ENCODE peak calls at places on chromosomes 7 and 10, in five cellular contexts. L is dorsolateral prefrontal cortex; S is lower lobe of right lung; H is CD8-positive, alpha-beta memory T cell; M is BJ. Y is an unnamed sample. For H3K27me3, the result is how much of the 10 kb centered on the place peaks cover.

GRCh38 chr10:63713191-63714144 is 192.3 kb downstream of the REEP3 start:
- DNase-seq in S (no peak), H (no peak), M (no peak), L (no peak), Y (peak)

GRCh38 chr10:30574423-30574796 is 55.1 kb downstream of the LYZL2 start:
- DNase-seq in L (no peak), H (no peak), M (no peak), S (no peak), Y (no peak)

GRCh38 chr10:71517310-71518159 is 120.8 kb downstream of the CDH23 start:
- DNase-seq in L (no peak), S (no peak), H (no peak), M (no peak), Y (no peak)

GRCh38 chr7:39392151-39392550 is 174.1 kb upstream of the YAE1 start:
- DNase-seq in S (no peak), M (no peak), L (no peak), H (no peak), Y (no peak)

GRCh38 chr10:283916-284356 is 148.7 kb downstream of the ZMYND11 start:
- DNase-seq in H (no peak), S (no peak), L (no peak), M (no peak), Y (no peak)

GRCh38 chr7:140165422-140165821 is 11.4 kb downstream of the KDM7A start:
- DNase-seq in M (peak), H (no peak), S (no peak), L (no peak), Y (no peak)

GRCh38 chr7:28647076-28647421 is 234.7 kb downstream of the CREB5 start:
- DNase-seq in H (no peak), M (no peak), L (peak), S (no peak), Y (no peak)

GRCh38 chr7:23893172-23893941 is 183.3 kb downstream of the STK31 start:
- DNase-seq in M (no peak), H (no peak), S (no peak), L (no peak), Y (no peak)

GRCh38 chr7:134546903-134547737 is 1.8 kb upstream of the AKR1B15 start:
- DNase-seq in L (peak), S (peak), M (no peak), H (peak), Y (peak)

GRCh38 chr10:74084955-74085354 is 65.7 kb downstream of the AP3M1 start:
- DNase-seq in L (no peak), H (no peak), M (no peak), S (no peak), Y (no peak)

GRCh38 chr10:125521721-125522680 is 161.0 kb downstream of the TEX36 start:
- DNase-seq in L (no peak), M (no peak), H (no peak), S (no peak), Y (peak)

GRCh38 chr7:41501466-41501865 is 201.4 kb downstream of the INHBA start:
- DNase-seq in S (no peak), L (no peak), H (no peak), M (no peak), Y (no peak)

GRCh38 chr7:70318511-70318910 is 720.2 kb downstream of the AUTS2 start:
- DNase-seq in S (no peak), L (no peak), M (no peak), H (no peak), Y (no peak)

GRCh38 chr10:14240253-14241189 is 90.2 kb downstream of the FRMD4A start:
- DNase-seq in H (no peak), M (no peak), S (no peak), L (no peak), Y (no peak)

GRCh38 chr10:69056536-69057260 is 31.2 kb upstream of the SRGN start:
- DNase-seq in S (peak), M (no peak), L (no peak), H (no peak), Y (no peak)

DNA sequence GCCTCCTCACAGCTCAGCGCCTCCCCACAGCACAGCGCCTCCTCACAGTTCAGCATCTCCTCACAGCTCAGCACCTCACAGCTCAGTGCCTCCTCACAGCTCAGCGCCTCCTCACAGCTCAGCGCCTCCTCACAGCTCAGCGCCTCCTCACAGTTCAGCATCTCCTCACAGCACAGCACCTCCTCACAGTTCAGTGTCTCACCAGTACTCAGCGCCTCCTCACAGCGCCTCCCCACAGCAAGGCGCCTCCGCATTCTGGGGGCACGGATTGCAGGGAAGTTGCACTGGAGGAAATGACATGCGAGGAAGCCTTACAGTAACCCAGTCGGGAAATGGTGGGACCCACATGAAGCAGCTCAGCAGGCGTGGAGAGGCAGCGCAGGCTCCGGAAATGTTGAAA is 271.6 kb downstream of the WDR37 start:
- DNase-seq in M (no peak), H (no peak), L (no peak), S (no peak), Y (no peak)
- H3K27me3 ChIP-seq in M (under half), H (under half), L (under half), S (under half), Y (under half)

GRCh38 chr7:1502845-1503244 is 1.3 kb downstream of the INTS1 start:
- DNase-seq in S (no peak), H (no peak), M (no peak), L (no peak), Y (no peak)
- H3K4me3 ChIP-seq in S (peak), H (peak), M (peak), L (peak), Y (no peak)

DNA sequence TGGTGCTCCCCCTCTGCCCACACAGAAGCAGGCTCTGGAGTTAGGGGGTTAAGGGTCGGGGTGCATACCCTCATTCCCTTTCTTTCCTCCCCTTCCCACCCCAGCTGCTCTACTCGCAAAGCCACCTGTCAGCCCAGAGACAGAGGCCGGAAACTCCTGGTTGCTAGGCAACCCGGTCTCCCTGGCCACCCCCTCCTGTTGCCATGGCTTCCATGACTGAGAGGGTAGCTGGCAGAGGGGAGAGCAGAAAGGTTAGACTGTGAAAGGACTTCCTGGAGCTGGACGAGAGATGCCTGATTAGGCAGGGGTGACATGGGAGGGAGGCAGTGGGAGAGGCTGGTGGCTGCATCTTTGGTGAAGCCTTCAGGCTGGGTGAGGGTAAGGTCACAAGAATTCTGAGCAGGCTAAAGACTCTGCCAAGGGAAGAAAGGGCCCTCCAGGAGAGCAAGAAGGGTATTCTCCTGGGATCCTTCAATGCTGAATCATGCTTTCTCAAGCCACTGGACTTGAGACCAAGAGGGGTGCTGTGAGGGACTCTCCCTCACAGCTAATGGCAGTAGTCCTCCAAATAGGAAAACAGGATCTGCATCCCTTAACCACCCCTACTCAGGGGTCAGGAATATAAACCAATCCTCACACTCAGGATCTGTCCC is 5.4 kb downstream of the PSD start:
- DNase-seq in M (no peak), H (peak), L (no peak), S (no peak), Y (peak)
- H3K27me3 ChIP-seq in M (half or more), H (under half), L (under half), S (half or more), Y (under half)

GRCh38 chr10:112956631-112957350 is 6.7 kb downstream of the TCF7L2 start:
- DNase-seq in H (no peak), L (no peak), S (no peak), M (no peak), Y (no peak)

GRCh38 chr10:112960151-112960681 is 10.2 kb downstream of the TCF7L2 start:
- DNase-seq in M (no peak), H (no peak), S (no peak), L (no peak), Y (no peak)

GRCh38 chr10:112959207-112959838 is 9.3 kb downstream of the TCF7L2 start:
- DNase-seq in L (no peak), S (no peak), H (no peak), M (no peak), Y (no peak)

GRCh38 chr10:112957589-112958202 is 7.6 kb downstream of the TCF7L2 start:
- DNase-seq in H (no peak), S (no peak), M (no peak), L (no peak), Y (no peak)

DNA sequence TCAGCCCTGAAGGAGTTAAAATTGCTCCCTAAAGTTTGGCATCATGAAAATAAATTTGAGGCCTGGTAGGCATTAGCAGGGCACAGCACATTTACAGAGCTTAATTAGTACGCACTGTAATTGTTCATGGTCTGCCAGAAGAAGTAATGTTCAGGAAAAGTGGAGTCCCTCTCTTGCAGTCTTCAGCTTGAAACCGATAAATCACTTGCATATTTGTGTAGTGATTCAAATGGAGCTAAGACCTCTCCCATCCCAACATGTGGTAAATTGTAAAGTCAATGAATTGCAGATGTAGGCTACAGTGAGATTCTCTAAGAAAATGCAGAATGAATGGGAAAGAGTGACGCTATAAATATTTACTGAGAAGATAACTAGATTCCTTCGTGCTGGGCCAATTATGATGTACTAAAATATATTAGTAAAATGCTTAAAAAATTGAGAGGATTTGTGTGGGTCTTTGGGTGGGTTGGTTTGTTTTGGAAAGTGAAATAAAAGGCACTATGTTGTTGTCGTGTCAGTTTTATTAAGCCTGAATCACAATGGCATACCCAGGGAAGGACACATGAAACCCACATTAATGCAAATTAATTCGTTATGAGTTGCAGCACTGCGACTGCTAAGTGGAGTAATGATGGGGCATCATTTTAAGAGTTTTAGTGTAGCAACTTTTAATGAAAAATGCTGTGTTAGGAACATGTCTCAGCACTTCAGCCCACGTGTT is 8.4 kb downstream of the TCF7L2 start:
- DNase-seq in S (no peak), H (no peak), M (peak), L (no peak), Y (no peak)
- H3K4me3 ChIP-seq in S (no peak), H (no peak), M (peak), L (no peak), Y (no peak)

DNA sequence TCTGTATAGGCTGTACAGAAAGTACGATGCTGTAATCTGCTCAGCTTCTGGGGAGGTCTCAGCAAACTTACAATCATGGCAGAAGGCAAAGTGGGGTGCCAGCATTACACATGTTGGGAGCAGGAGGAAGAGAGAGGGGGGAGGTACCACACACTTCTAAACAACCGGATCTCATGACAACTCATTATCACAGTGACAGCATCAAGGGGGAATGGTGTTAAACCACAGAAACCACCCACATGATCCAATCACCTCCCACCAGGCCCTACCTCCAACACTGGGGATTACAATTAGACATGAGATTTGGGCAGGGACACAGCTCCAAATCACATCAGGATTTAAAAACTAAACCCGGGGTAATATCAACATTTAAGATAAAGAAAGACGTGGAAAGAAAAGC is 468.8 kb upstream of the AUTS2 start:
- DNase-seq in S (no peak), L (no peak), H (no peak), M (no peak), Y (no peak)
- H3K27me3 ChIP-seq in S (under half), L (under half), H (under half), M (under half), Y (under half)

Y was measured in WERI-Rb-1.